ENCODE peak calls at places on chromosome 7, in nine cellular contexts. E is sigmoid colon; K is H9; N is ascending aorta; C is right lobe of liver; D is AG09309; L is CD8-positive, alpha-beta T cell; T is breast epithelium; W is stomach. Z is an unnamed sample.

GRCh38 chr7:121741896-121742295 is 131.1 kb upstream of the PTPRZ1 start:
- DNase-seq in E (no peak), K (no peak), N (no peak), C (no peak), D (no peak), L (no peak), T (no peak), W (no peak), Z (no peak)

GRCh38 chr7:88311675-88312036 is 5.0 kb upstream of the STEAP4 start:
- DNase-seq in E (no peak), K (no peak), N (no peak), C (no peak), D (no peak), L (no peak), T (no peak), W (no peak), Z (no peak)

GRCh38 chr7:26856481-26856880 is 7.9 kb downstream of the SKAP2 start:
- DNase-seq in E (no peak), K (no peak), N (no peak), C (no peak), D (no peak), L (no peak), T (no peak), W (no peak), Z (no peak)

GRCh38 chr7:138565451-138566114 is 105.5 kb downstream of the TRIM24 start:
- DNase-seq in E (no peak), K (peak), N (no peak), C (peak), D (peak), L (no peak), T (no peak), W (no peak), Z (no peak)

GRCh38 chr7:93245525-93246432 is 13.6 kb downstream of the VPS50 start:
- DNase-seq in E (no peak), K (no peak), N (no peak), C (no peak), D (peak), L (no peak), T (no peak), W (no peak), Z (no peak)

GRCh38 chr7:129368389-129368986 is 65.7 kb upstream of the STRIP2 start:
- DNase-seq in E (no peak), K (no peak), N (no peak), C (no peak), D (no peak), L (no peak), T (no peak), W (no peak), Z (no peak)

GRCh38 chr7:11458736-11459483 is 373.1 kb downstream of the THSD7A start:
- DNase-seq in E (no peak), K (no peak), N (no peak), C (no peak), D (peak), L (no peak), T (no peak), W (no peak), Z (no peak)

GRCh38 chr7:1736826-1737225 is 66.7 kb downstream of the ELFN1 start:
- DNase-seq in E (no peak), K (no peak), N (no peak), C (no peak), D (no peak), L (no peak), T (no peak), W (no peak), Z (no peak)

GRCh38 chr7:32524631-32525030 is 29.3 kb downstream of the AVL9 start:
- DNase-seq in E (no peak), K (no peak), N (no peak), C (no peak), D (no peak), L (no peak), T (no peak), W (no peak), Z (no peak)

GRCh38 chr7:142383826-142384507 is 126.1 kb upstream of the PRSS58 start:
- DNase-seq in E (no peak), K (no peak), N (no peak), C (no peak), D (no peak), L (peak), T (no peak), W (no peak), Z (no peak)

GRCh38 chr7:3673524-3673923 is 372.5 kb downstream of the SDK1 start:
- DNase-seq in E (no peak), K (peak), N (no peak), C (no peak), D (no peak), L (peak), T (no peak), W (peak), Z (no peak)
- TF ChIP-seq CTCF in E (no peak), K (peak), N (no peak), C (peak), D (no peak), L (no peak), T (no peak), W (no peak), Z (no peak)

DNA sequence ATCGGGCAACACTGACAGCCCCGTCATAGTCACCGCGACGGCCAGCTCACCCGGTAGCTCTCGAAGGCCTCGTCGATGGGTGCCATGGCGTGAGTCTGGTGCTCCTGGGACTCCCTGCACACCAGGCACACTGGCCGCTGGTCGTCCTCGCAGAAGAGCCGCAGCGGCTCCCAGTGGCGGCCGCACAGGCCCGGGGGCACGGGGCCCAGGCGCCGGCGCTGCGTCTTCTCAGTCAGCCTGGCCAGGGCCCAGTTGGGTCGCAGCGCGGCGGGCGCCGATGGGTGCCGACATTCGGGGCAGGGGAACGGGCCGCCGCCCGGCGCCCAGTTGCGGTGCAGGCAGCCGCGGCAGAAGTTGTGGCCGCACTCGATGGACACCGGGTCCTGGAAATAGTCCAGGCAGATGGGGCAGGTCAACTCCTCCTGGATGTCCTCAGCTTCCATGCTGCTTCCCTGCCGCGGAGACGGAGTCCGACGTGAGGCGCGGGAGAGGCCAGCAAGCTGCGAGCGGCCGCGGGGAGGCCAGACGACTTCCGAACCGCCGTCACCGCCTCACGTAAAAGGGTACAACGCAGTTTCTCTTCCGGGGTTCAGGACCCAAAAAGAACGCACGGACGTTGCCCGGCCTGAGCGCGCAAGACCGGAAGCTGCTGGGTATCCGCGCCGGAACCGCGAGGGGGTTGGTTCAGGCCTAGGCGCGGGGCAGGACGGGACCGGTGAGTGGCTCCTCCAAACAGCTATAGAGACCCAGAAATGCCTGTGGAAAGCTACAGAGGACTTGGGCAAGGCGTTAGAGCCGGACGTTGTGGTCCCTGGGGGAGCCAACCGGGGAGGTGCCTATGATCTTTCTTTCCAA is at the start of gene TRIM4:
- DNase-seq in E (peak), K (no peak), N (peak), C (peak), D (peak), L (peak), T (peak), W (peak), Z (peak)
- TF ChIP-seq CTCF in E (peak), K (no peak), N (no peak), C (no peak), D (peak), L (no peak), T (no peak), W (no peak), Z (no peak)

GRCh38 chr7:99386584-99387238 is 12.2 kb downstream of the ARPC1B start:
- DNase-seq in E (no peak), K (no peak), N (no peak), C (no peak), D (no peak), L (peak), T (no peak), W (no peak), Z (no peak)
- TF ChIP-seq CTCF in E (no peak), K (peak), N (no peak), C (peak), D (peak), L (peak), T (no peak), W (no peak), Z (no peak)

GRCh38 chr7:50142421-50143113 is 49.5 kb upstream of the ZPBP start:
- DNase-seq in E (no peak), K (no peak), N (no peak), C (no peak), D (peak), L (peak), T (no peak), W (no peak), Z (no peak)
- TF ChIP-seq CTCF in E (peak), K (peak), N (peak), C (peak), D (peak), L (peak), T (peak), W (no peak), Z (no peak)

DNA sequence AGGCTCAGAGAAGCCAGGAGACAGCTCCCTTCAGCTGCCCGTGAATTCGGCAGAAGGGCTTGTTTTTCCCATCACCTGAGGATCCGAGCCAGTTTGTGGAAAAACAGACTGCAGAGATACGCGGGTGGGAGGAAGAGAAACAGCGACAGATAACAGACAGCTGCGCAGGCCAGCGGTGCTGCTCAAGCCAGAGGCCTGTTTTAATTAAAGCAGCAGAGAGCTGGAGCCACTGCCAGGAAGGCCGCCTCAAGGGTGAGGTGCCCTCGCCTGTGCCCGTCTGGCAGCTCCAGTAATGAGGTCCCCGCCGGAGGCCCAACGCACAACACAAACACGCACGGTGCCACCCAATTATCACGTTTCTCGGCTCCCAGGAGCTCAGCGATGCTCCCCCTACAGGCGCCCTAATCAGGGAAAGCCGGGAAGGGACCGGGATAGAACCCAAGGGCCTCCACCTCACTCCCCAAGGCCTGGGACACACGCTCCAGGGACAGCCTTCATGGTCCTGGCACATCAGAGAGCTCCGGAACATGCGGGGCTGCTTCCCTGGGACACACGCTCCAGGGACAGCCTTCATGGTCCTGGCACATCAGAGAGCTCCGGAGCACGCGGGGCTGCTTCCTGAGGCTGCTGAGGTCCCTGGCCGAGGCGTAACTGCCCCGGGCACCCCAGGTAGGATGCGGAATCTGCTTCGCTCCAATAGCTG is 60.6 kb upstream of the DNAAF5 start:
- DNase-seq in E (peak), K (peak), N (peak), C (no peak), D (no peak), L (no peak), T (no peak), W (no peak), Z (no peak)
- TF ChIP-seq CTCF in E (peak), K (peak), N (peak), C (peak), D (peak), L (no peak), T (no peak), W (no peak), Z (no peak)

GRCh38 chr7:144786522-144786921 is 49.3 kb downstream of the TPK1 start:
- DNase-seq in E (no peak), K (no peak), N (no peak), C (no peak), D (no peak), L (no peak), T (no peak), W (no peak), Z (no peak)
- TF ChIP-seq CTCF in E (no peak), K (peak), N (no peak), C (no peak), D (no peak), L (no peak), T (no peak), W (no peak), Z (no peak)

GRCh38 chr7:44057181-44057848 is 8.1 kb downstream of the PGAM2 start:
- DNase-seq in E (peak), K (no peak), N (peak), C (peak), D (no peak), L (no peak), T (no peak), W (no peak), Z (peak)

GRCh38 chr7:44057849-44058758 is 7.3 kb downstream of the PGAM2 start:
- DNase-seq in E (peak), K (no peak), N (peak), C (peak), D (no peak), L (no peak), T (no peak), W (no peak), Z (peak)

GRCh38 chr7:44058759-44059218 is 6.6 kb downstream of the PGAM2 start:
- DNase-seq in E (peak), K (no peak), N (peak), C (peak), D (no peak), L (no peak), T (no peak), W (no peak), Z (peak)

GRCh38 chr7:44059219-44060090 is 5.9 kb downstream of the PGAM2 start:
- DNase-seq in E (peak), K (no peak), N (peak), C (peak), D (no peak), L (peak), T (no peak), W (no peak), Z (peak)

DNA sequence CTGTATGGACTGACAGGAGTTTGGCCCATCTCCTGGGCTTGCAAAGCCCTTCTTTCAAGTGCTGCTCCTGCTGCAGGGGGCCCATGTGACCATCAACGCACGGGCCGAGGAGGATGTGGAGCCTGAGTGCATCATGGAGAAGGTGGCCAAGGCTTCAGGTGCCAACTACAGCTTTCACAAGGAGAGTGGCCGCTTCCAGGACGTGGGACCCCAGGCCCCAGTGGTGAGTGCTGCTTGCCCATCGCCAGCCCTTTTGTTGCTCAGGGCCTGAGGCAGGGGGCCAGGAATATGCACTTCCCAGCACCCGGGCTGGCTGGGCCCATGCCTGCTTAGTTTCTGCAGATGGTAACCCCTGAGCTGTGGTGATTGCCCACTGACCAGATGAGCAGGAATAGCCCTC is 8.7 kb downstream of the PGAM2 start:
- DNase-seq in E (peak), K (no peak), N (peak), C (peak), D (no peak), L (no peak), T (no peak), W (no peak), Z (peak)
- TF ChIP-seq CTCF in E (no peak), K (no peak), N (no peak), C (no peak), D (no peak), L (no peak), T (no peak), W (no peak), Z (no peak)

Z was measured in activated B cell treated with CpG ODN at 0.5 μM for 24 hours.